ENCODE peak calls at places on chromosomes 4 and X, in eight cellular contexts. Y is CD8-positive, alpha-beta T cell; M is left ventricle myocardium inferior; Q is uterus; D is fibroblast of lung; W is testis; N is MM.1S; C is upper lobe of right lung. H is an unnamed sample.

GRCh38 chrX:26649534-26649933 is 433.6 kb downstream of the MAGEB5 start:
- DNase-seq in D (peak; percentile 28), C (no peak), W (peak; percentile 14), Y (no peak), N (peak; percentile 29), Q (no peak), M (no peak), H (no peak)

GRCh38 chrX:50700921-50701320 is 113.1 kb downstream of the SHROOM4 start:
- DNase-seq in Q (no peak), N (no peak), M (no peak), W (no peak), D (no peak), C (no peak), Y (no peak), H (no peak)

GRCh38 chrX:79568309-79568708 is 201.2 kb upstream of the ITM2A start:
- DNase-seq in D (no peak), C (no peak), Y (no peak), W (no peak), M (no peak), Q (no peak), N (no peak), H (no peak)

GRCh38 chr4:148790246-148790645 is 348.0 kb upstream of the NR3C2 start:
- DNase-seq in M (no peak), N (no peak), D (no peak), W (no peak), Y (no peak), C (no peak), Q (no peak), H (no peak)

GRCh38 chr4:163251204-163251603 is 81.2 kb downstream of the NPY1R start:
- DNase-seq in C (no peak), W (no peak), Y (no peak), N (no peak), D (no peak), Q (no peak), M (no peak), H (no peak)

GRCh38 chr4:2132438-2132837 is 73.3 kb downstream of the NAT8L start:
- DNase-seq in N (no peak), M (no peak), D (peak; percentile 7), W (no peak), Y (no peak), Q (no peak), C (no peak), H (no peak)

GRCh38 chrX:22559506-22559905 is 286.8 kb downstream of the CBLL2 start:
- DNase-seq in N (no peak), D (peak; percentile 53), W (no peak), Y (no peak), Q (no peak), M (no peak), C (no peak), H (no peak)

GRCh38 chr4:14853186-14853946 is 148.9 kb upstream of the CPEB2 start:
- DNase-seq in Q (no peak), Y (no peak), M (no peak), C (no peak), W (no peak), N (no peak), D (peak; percentile 92), H (no peak)

GRCh38 chrX:110089656-110090404 is 86.9 kb downstream of the TMEM164 start:
- DNase-seq in Y (no peak), Q (no peak), M (no peak), C (no peak), W (no peak), N (no peak), D (no peak), H (no peak)

GRCh38 chrX:9466711-9467110 is 1.9 kb downstream of the TBL1X start:
- DNase-seq in W (no peak), C (no peak), D (no peak), Y (no peak), N (peak; percentile 33), Q (no peak), M (no peak), H (no peak)

DNA sequence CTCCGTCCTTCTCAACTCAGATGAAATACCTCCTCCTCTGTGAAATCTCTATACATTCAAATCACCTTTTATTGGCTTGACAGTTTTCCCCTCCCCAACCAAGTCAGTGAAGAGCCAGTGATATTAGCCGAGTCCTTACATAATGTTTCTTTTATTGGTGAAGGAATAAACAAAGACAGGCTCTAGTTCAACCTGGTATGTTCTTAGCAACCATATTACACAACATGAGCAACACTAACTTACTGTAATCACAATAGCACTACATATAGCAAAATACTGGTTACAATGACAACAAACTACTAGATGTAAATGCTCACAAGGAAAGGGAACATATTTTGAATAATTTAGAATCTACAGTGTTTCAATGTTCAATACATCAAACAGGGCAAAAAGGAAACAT is 19.9 kb downstream of the DHX15 start:
- DNase-seq in D (peak; percentile 56), Y (no peak), N (no peak), W (no peak), C (no peak), M (no peak), Q (no peak), H (no peak)
- H3K36me3 ChIP-seq in D (peaks cover 1% of the 10 kb centered on the region), Y (no peaks in the 10 kb centered on the region), N (peaks cover 30% of the 10 kb centered on the region), W (no peaks in the 10 kb centered on the region), C (peaks cover under 1% of the 10 kb centered on the region), M (peaks cover 36% of the 10 kb centered on the region), Q (no peaks in the 10 kb centered on the region), H (peaks cover 8% of the 10 kb centered on the region)

DNA sequence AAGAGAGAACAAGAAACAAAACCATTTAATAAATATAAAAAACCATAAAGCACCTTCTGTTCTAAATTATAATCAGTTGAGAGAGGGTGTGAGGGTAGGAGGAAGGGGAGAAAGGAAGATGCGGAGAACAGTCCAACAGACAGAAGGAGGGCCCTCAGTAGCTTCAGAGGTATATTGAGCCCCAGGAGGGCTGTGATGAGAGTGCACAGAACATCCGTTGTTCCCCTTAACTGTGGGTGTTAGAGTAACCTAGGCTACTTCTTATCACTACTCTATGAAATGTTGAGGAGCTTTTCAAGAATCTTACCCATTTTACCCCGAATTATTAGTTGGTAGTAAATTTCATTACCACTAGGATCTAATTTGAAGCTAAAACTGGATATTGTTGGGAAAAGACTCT is 13.8 kb downstream of the GPC3 start:
- DNase-seq in D (no peak), C (no peak), M (no peak), Y (no peak), W (no peak), Q (no peak), N (no peak), H (no peak)
- H3K27ac ChIP-seq in D (no peak overlapping the region), C (no peak overlapping the region), M (no peak overlapping the region), Y (no peak overlapping the region), W (no peak overlapping the region), Q (no peak overlapping the region), N (no peak overlapping the region), H (no peak overlapping the region)

DNA sequence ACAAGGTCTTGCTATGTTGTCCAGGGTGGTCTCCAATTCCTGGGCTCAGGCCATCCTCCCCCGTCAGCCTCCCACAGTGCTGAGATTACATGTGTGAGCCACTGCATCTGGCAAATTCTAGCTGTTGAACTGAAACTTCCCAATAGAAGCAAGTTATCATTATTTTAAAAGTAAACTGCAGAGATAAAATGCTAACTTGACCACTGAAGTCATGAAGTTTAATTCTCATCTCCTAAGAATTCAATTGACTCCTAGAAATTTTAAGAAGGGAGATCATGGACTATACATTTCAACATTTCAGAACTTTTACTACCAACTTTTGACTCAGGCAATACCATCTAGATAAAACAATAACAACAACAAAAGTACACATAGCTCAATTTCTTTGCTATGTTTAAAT is 11.7 kb upstream of the EXOSC9 start:
- DNase-seq in N (no peak), Y (no peak), M (no peak), Q (no peak), D (no peak), W (no peak), C (no peak), H (no peak)
- TF ChIP-seq CTCF in N (no peak), Y (no peak), M (no peak), Q (no peak), D (no peak), W (no peak), C (no peak), H (no peak)

DNA sequence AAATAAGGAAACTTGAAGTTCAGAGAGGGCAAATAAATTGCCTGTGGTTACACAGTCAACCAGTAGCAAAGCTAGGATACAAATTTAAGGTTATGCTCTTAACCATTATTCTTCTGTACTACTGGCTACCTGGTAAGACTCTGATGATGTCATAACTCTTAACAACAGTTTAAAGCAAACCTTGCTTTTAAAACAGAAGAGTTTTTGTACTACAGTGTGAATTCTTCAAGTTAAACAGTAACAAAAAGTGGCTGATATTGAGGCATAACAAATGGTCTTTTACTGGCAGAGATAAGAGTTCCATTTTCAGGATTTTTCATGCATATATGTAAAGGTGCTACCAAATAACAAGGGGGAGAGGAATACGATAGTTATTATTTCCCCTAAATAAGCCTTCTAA is 23.4 kb downstream of the TAB3 start:
- DNase-seq in Q (no peak), Y (no peak), M (no peak), N (no peak), W (no peak), C (no peak), D (no peak), H (no peak)
- H3K36me3 ChIP-seq in Q (no peaks in the 10 kb centered on the region), Y (peaks cover 3% of the 10 kb centered on the region), M (peaks cover 6% of the 10 kb centered on the region), N (no peaks in the 10 kb centered on the region), W (no peaks in the 10 kb centered on the region), C (peaks cover 8% of the 10 kb centered on the region), D (no peaks in the 10 kb centered on the region), H (no peaks in the 10 kb centered on the region)

GRCh38 chr4:39702716-39703115 is 4.8 kb downstream of the UBE2K start:
- DNase-seq in W (no peak), N (no peak), Q (no peak), D (no peak), M (no peak), C (no peak), Y (no peak), H (no peak)

GRCh38 chr4:39706334-39706733 is 8.4 kb downstream of the UBE2K start:
- DNase-seq in W (peak; percentile 34), M (peak; percentile 30), C (no peak), D (peak; percentile 81), Y (no peak), Q (no peak), N (no peak), H (no peak)

GRCh38 chr4:39710098-39710896 is 12.4 kb downstream of the UBE2K start:
- DNase-seq in Q (no peak), D (no peak), N (no peak), M (no peak), Y (no peak), C (no peak), W (no peak), H (no peak)

DNA sequence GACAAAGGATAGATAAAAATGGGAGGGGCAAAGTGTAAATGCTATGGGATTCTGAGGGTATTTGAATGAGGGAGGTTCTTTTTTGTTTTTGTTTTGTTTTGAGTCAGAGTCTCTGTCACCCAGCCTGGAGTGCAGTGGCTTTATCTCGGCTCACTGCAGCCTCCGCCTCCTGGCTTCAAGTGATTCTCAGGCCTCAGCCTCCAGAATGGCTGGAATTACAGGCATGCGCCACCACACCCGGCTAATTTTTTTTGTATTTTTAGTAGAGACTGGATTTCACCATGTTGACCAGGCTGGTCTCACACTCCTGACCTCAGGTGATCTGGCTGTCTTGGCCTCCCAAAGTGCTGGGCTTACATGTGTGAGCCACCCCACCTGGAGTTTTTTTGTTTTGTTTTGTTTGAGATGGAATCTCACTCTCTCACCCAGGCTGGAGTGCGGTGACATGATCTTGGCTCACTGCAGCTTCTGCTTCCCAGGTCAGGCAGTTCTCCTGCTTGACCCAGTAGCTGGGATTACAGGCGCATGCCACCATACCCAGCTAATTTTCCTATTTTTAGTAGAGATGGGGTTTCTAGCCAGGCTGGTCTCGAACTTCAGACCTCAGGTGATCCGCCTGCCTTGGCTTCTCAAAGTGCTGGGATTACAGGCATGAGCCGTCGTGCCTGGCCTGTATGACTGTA is 9.0 kb downstream of the UBE2K start:
- DNase-seq in Y (no peak), D (no peak), W (no peak), M (no peak), Q (no peak), C (no peak), N (no peak), H (no peak)
- H3K27ac ChIP-seq in Y (no peak overlapping the region), D (peak overlapping the region; percentile 15), W (no peak overlapping the region), M (peak overlapping the region; percentile 56), Q (no peak overlapping the region), C (no peak overlapping the region), N (no peak overlapping the region), H (no peak overlapping the region)

GRCh38 chrX:43813898-43814297 is 68.4 kb downstream of the MAOB start:
- DNase-seq in W (no peak), M (no peak), Y (no peak), D (peak; percentile 29), Q (no peak), N (no peak), C (no peak), H (no peak)
- TF ChIP-seq CTCF in W (no peak), M (no peak), Y (no peak), D (no peak), Q (no peak), N (no peak), C (no peak), H (no peak)

H was measured in kidney.